ENCODE peak calls at places on chromosomes 11 and 22, in five cellular contexts. A, V, G, M and Z are unnamed samples.
A peak's percentile ranks its signal among the peaks of the same experiment; 100 is the strongest.

GRCh38 chr22:42548597-42549328 is 5.0 kb upstream of the SERHL2 start:
- DNase-seq in A (no peak), V (no peak), G (no peak), M (peak; percentile 75), Z (no peak)

GRCh38 chr11:76579047-76579751 is 91.3 kb downstream of the LRRC32 start:
- DNase-seq in A (no peak), V (no peak), G (no peak), M (peak; percentile 69), Z (no peak)

GRCh38 chr11:112315861-112316739 is 55.4 kb upstream of the PLET1 start:
- DNase-seq in A (no peak), V (no peak), G (no peak), M (no peak), Z (no peak)

GRCh38 chr11:134474942-134475341 is 62.9 kb upstream of the B3GAT1 start:
- DNase-seq in A (no peak), V (no peak), G (no peak), M (peak; percentile 31), Z (no peak)

GRCh38 chr11:124608146-124608545 is 3.1 kb upstream of the PANX3 start:
- DNase-seq in A (no peak), V (no peak), G (no peak), M (no peak), Z (no peak)

GRCh38 chr22:31248965-31249940 is 37.2 kb downstream of the LIMK2 start:
- DNase-seq in A (no peak), V (peak; percentile 62), G (peak; percentile 46), M (no peak), Z (no peak)

GRCh38 chr11:12126352-12127019 is 16.1 kb downstream of the MICAL2 start:
- DNase-seq in A (no peak), V (peak; percentile 92), G (no peak), M (peak; percentile 62), Z (no peak)

GRCh38 chr11:123083623-123084029 is 21.7 kb upstream of the HSPA8 start:
- DNase-seq in A (peak; percentile 61), V (peak; percentile 95), G (no peak), M (no peak), Z (no peak)

GRCh38 chr11:7056828-7057513 is 31.8 kb upstream of the RBMXL2 start:
- DNase-seq in A (no peak), V (no peak), G (no peak), M (no peak), Z (no peak)
- TF ChIP-seq CTCF in A (no peak), V (no peak), G (no peak), M (no peak), Z (no peak)

GRCh38 chr22:45833613-45834012 is 143.3 kb downstream of the WNT7B start:
- DNase-seq in A (no peak), V (no peak), G (no peak), M (no peak), Z (no peak)

GRCh38 chr22:45832959-45833580 is 143.9 kb downstream of the WNT7B start:
- DNase-seq in A (no peak), V (no peak), G (no peak), M (no peak), Z (no peak)

GRCh38 chr22:45832180-45832579 is 144.8 kb downstream of the WNT7B start:
- DNase-seq in A (no peak), V (no peak), G (no peak), M (peak; percentile 74), Z (no peak)

GRCh38 chr22:45830531-45831245 is 146.3 kb downstream of the WNT7B start:
- DNase-seq in A (no peak), V (peak; percentile 81), G (no peak), M (no peak), Z (no peak)

DNA sequence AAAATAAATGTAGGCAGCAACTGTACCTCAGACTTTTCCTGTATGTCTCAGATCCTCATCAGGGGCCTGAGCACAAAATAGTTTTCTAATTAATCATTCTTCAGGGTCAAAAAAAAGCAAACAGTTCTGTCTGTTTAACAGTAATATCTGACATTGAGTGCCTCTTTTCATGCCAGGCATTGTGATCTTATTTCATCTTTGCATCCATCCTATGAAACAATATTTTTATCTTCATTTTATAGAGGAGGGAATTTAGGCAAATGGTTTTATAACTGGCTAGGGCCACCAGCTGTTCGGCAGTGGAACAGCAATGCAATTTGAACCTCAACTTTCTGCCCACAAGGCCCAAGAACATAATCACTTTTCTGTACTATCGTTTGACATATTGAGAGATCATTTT is 145.6 kb downstream of the WNT7B start:
- DNase-seq in A (no peak), V (peak; percentile 55), G (no peak), M (no peak), Z (no peak)
- TF ChIP-seq CTCF in A (no peak), V (peak; percentile 81), G (peak; percentile 40), M (peak; percentile 55), Z (peak; percentile 54)

GRCh38 chr11:9606799-9607510 is 33.5 kb downstream of the WEE1 start:
- DNase-seq in A (no peak), V (no peak), G (no peak), M (peak; percentile 82), Z (no peak)
- TF ChIP-seq CTCF in A (no peak), V (no peak), G (no peak), M (peak; percentile 70), Z (peak; percentile 32)

DNA sequence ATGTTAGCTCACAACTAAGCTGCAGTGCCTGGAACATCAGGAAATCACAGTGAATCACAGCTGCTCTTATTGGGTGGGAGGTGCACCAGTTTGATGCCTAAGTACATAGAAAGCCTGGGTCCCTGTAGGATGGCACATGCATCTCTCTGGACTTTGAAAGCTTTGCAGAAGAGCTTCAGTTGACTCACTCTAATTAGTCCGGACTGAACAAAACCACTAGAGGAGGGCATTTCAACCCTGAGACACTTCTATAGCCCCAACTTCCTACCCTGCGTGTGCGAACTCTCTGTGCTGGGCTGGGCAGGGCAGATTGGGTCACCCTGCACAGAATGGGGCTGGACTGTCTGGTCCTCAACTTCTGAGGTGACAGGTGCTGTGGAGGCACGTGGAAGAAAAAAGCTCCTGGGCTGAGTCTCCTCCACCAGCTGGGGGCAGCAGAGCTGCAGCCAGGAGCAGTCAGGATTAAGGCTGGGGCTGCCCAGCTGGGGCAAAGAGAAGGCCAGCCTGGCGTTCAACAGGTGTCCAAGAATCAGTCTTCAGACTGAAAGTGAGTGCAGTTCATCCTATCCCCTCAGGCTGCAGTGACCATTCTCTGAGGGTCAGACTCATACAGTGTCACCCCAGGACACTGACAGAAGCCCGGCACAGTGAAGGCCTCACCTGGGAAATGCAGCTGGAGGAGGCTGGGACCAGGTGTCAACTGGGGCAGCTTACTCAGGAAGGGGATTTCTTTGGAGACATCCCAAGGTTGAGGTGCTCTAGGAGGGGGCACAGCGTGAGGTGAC is 22.1 kb downstream of the GGTLC2 start:
- DNase-seq in A (peak; percentile 57), V (no peak), G (no peak), M (peak; percentile 87), Z (no peak)
- TF ChIP-seq CTCF in A (peak; percentile 46), V (peak; percentile 79), G (no peak), M (peak; percentile 91), Z (peak; percentile 85)